ENCODE peak calls at places on chromosomes 3 and 15, in eight cellular contexts. W is NT2/D1, I is IMR-90, V is colonic mucosa, J is ovary, D is GM23248, T is fibroblast of the aortic adventitia, Q is fibroblast of mammary gland. F is an unnamed sample.

GRCh38 chr3:45754461-45754860 is 41.9 kb downstream of the SLC6A20 start:
- DNase-seq in W (no peak), I (no peak), V (no peak), J (no peak), D (no peak), T (no peak), Q (no peak), F (no peak)

GRCh38 chr3:8474991-8475390 is 26.6 kb upstream of the LMCD1 start:
- DNase-seq in W (no peak), I (no peak), V (no peak), J (no peak), D (no peak), T (no peak), Q (no peak), F (no peak)

GRCh38 chr15:101773496-101774100 is 29.7 kb upstream of the OR4F6 start:
- DNase-seq in W (no peak), I (no peak), V (no peak), J (peak), D (peak), T (no peak), Q (no peak), F (peak)

GRCh38 chr3:143831998-143832397 is 16.3 kb downstream of the SLC9A9 start:
- DNase-seq in W (no peak), I (no peak), V (no peak), J (no peak), D (no peak), T (no peak), Q (no peak), F (no peak)

GRCh38 chr3:197501879-197502620 is 53.7 kb downstream of the BDH1 start:
- DNase-seq in W (peak), I (peak), V (peak), J (no peak), D (peak), T (peak), Q (peak), F (peak)

GRCh38 chr15:64315136-64315661 is 40.8 kb downstream of the CSNK1G1 start:
- DNase-seq in W (no peak), I (no peak), V (no peak), J (no peak), D (no peak), T (no peak), Q (no peak), F (no peak)

GRCh38 chr3:47421741-47422649 is 41.2 kb downstream of the PTPN23 start:
- DNase-seq in W (no peak), I (no peak), V (peak), J (peak), D (peak), T (no peak), Q (peak), F (peak)

GRCh38 chr15:89888214-89888804 is 5.5 kb downstream of the AP3S2 start:
- DNase-seq in W (no peak), I (peak), V (peak), J (no peak), D (peak), T (peak), Q (peak), F (peak)

GRCh38 chr3:161454615-161455014 is 42.0 kb upstream of the OTOL1 start:
- DNase-seq in W (peak), I (no peak), V (no peak), J (no peak), D (no peak), T (no peak), Q (no peak), F (no peak)

GRCh38 chr3:126306397-126306796 is 50.8 kb downstream of the KLF15 start:
- DNase-seq in W (no peak), I (no peak), V (no peak), J (no peak), D (no peak), T (no peak), Q (no peak), F (no peak)

GRCh38 chr3:125051715-125052581 is 3.8 kb downstream of the HEG1 start:
- DNase-seq in W (no peak), I (peak), V (peak), J (peak), D (peak), T (peak), Q (peak), F (peak)

GRCh38 chr15:45179221-45179985 is 8.4 kb downstream of the SHF start:
- DNase-seq in W (no peak), I (no peak), V (peak), J (no peak), D (peak), T (no peak), Q (no peak), F (peak)

GRCh38 chr15:65110676-65111292 is 4.2 kb downstream of the UBAP1L start:
- DNase-seq in W (no peak), I (peak), V (no peak), J (no peak), D (peak), T (peak), Q (peak), F (peak)

GRCh38 chr3:127264292-127264691 is 23.6 kb downstream of the PRR20G start:
- DNase-seq in W (no peak), I (peak), V (no peak), J (no peak), D (peak), T (peak), Q (peak), F (peak)

GRCh38 chr15:36658321-36658720 is 78.9 kb downstream of the CDIN1 start:
- DNase-seq in W (no peak), I (peak), V (no peak), J (no peak), D (peak), T (peak), Q (peak), F (peak)

GRCh38 chr3:20080956-20081554 is 40.8 kb downstream of the KAT2B start:
- DNase-seq in W (no peak), I (peak), V (peak), J (no peak), D (no peak), T (peak), Q (peak), F (peak)

GRCh38 chr15:47987908-47988532 is 132.8 kb upstream of the SLC24A5 start:
- DNase-seq in W (peak), I (peak), V (peak), J (no peak), D (peak), T (peak), Q (peak), F (peak)

GRCh38 chr3:11331101-11331500 is 58.9 kb downstream of the ATG7 start:
- DNase-seq in W (no peak), I (peak), V (no peak), J (no peak), D (peak), T (peak), Q (peak), F (peak)

GRCh38 chr15:36053746-36054145 is 507.8 kb upstream of the DPH6 start:
- DNase-seq in W (no peak), I (peak), V (no peak), J (no peak), D (no peak), T (no peak), Q (no peak), F (peak)

GRCh38 chr15:31977812-31978662 is 52.3 kb upstream of the CHRNA7 start:
- DNase-seq in W (peak), I (peak), V (peak), J (peak), D (peak), T (peak), Q (peak), F (peak)

GRCh38 chr3:149886957-149887356 is 73.9 kb downstream of the RNF13 start:
- DNase-seq in W (no peak), I (no peak), V (no peak), J (no peak), D (no peak), T (no peak), Q (no peak), F (no peak)

GRCh38 chr3:184773341-184774186 is 38.4 kb upstream of the VPS8 start:
- DNase-seq in W (no peak), I (no peak), V (no peak), J (peak), D (peak), T (peak), Q (no peak), F (no peak)

GRCh38 chr3:153247331-153248311 is 85.6 kb downstream of the RAP2B start:
- DNase-seq in W (no peak), I (no peak), V (no peak), J (no peak), D (peak), T (no peak), Q (peak), F (no peak)

GRCh38 chr3:36679384-36680200 is 84.8 kb downstream of the DCLK3 start:
- DNase-seq in W (no peak), I (peak), V (no peak), J (no peak), D (peak), T (peak), Q (peak), F (peak)

GRCh38 chr3:36750737-36751136 is 13.6 kb downstream of the DCLK3 start:
- DNase-seq in W (no peak), I (no peak), V (no peak), J (no peak), D (no peak), T (no peak), Q (no peak), F (no peak)

GRCh38 chr3:136626448-136626847 is 125.7 kb downstream of the STAG1 start:
- DNase-seq in W (no peak), I (no peak), V (no peak), J (no peak), D (no peak), T (no peak), Q (peak), F (peak)

GRCh38 chr3:157464283-157464682 is 27.6 kb downstream of the PTX3 start:
- DNase-seq in W (no peak), I (peak), V (no peak), J (no peak), D (no peak), T (peak), Q (no peak), F (no peak)

GRCh38 chr15:77010312-77010686 is 15.4 kb downstream of the PSTPIP1 start:
- DNase-seq in W (no peak), I (no peak), V (no peak), J (no peak), D (no peak), T (no peak), Q (no peak), F (no peak)

GRCh38 chr15:66936864-66937245 is 128.5 kb upstream of the SMAD3 start:
- DNase-seq in W (no peak), I (no peak), V (no peak), J (no peak), D (peak), T (peak), Q (no peak), F (no peak)

GRCh38 chr3:157109267-157110141 is 50.4 kb downstream of the CCNL1 start:
- DNase-seq in W (no peak), I (no peak), V (no peak), J (no peak), D (no peak), T (no peak), Q (no peak), F (no peak)

GRCh38 chr3:33030802-33031201 is 66.1 kb downstream of the GLB1 start:
- DNase-seq in W (peak), I (no peak), V (no peak), J (no peak), D (no peak), T (no peak), Q (no peak), F (no peak)

GRCh38 chr3:46699846-46700523 is 1.2 kb upstream of the TMIE start:
- DNase-seq in W (no peak), I (no peak), V (no peak), J (peak), D (no peak), T (no peak), Q (no peak), F (no peak)

GRCh38 chr3:72273615-72274014 is 488.7 kb upstream of the PROK2 start:
- DNase-seq in W (peak), I (peak), V (no peak), J (no peak), D (peak), T (peak), Q (peak), F (no peak)

GRCh38 chr15:67105065-67105951 is 39.9 kb downstream of the SMAD3 start:
- DNase-seq in W (peak), I (peak), V (peak), J (peak), D (peak), T (peak), Q (peak), F (peak)

GRCh38 chr3:144200004-144200403 is 228.4 kb downstream of the DIPK2A start:
- DNase-seq in W (no peak), I (peak), V (no peak), J (no peak), D (no peak), T (no peak), Q (no peak), F (peak)

DNA sequence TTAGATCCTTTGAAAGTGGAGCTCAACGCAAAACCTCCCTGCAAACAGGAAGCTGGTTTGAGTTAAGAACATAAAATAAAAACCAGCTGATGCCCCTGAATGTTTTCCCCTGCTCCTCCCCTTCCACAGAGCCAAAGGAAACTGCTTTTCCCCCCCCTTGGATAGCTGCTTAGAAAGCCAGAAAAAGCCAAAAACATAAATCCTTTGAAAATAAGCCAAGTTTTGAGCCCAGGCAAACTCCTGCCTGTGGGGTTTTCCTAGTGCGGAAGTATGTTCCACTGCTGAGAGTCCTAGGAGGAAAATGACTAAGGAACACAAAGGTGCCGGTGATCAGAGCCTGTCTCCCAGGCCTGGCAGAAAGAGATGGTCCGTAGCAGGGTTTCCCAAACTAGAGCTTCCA is 22.2 kb downstream of the MAPKBP1 start:
- DNase-seq in W (no peak), I (peak), V (no peak), J (no peak), D (peak), T (peak), Q (peak), F (peak)
- H3K4me3 ChIP-seq in W (no peak), I (no peak), V (no peak), J (no peak), D (peak), T (peak), Q (no peak), F (no peak)

GRCh38 chr15:93835378-93835777 is 396.0 kb upstream of the MCTP2 start:
- DNase-seq in W (no peak), I (no peak), V (no peak), J (no peak), D (no peak), T (no peak), Q (no peak), F (peak)

GRCh38 chr15:93830221-93830765 is 401.1 kb upstream of the MCTP2 start:
- DNase-seq in W (no peak), I (no peak), V (no peak), J (no peak), D (no peak), T (no peak), Q (no peak), F (peak)

GRCh38 chr15:93829115-93829849 is 402.1 kb upstream of the MCTP2 start:
- DNase-seq in W (no peak), I (no peak), V (no peak), J (no peak), D (peak), T (peak), Q (peak), F (peak)

GRCh38 chr15:93826798-93827197 is 404.6 kb upstream of the MCTP2 start:
- DNase-seq in W (no peak), I (no peak), V (no peak), J (peak), D (no peak), T (no peak), Q (no peak), F (peak)

DNA sequence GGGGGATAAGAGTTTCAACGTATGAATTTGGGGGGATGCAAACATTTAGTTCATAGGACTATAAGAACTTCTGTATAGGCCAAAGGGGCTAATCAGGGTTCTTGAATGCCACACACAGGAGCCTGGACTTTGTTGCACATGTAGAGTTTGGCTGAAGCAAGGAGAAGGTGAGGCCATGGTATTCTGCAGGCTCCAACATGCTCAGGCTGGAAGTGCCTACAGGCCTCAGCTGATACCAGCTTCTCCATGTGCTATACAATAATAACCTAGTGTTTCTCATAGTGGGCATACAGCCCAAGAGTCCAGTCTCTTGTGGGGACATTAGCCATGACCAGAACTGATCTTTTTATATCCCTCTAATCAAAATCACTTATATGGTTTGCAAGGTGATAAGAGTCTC is 399.7 kb upstream of the MCTP2 start:
- DNase-seq in W (no peak), I (no peak), V (no peak), J (no peak), D (no peak), T (no peak), Q (no peak), F (peak)
- H3K4me3 ChIP-seq in W (no peak), I (no peak), V (no peak), J (no peak), D (no peak), T (no peak), Q (no peak), F (no peak)

GRCh38 chr3:138569090-138569489 is 25.0 kb downstream of the CEP70 start:
- DNase-seq in W (no peak), I (peak), V (no peak), J (no peak), D (no peak), T (no peak), Q (no peak), F (no peak)

GRCh38 chr3:138567403-138567802 is 26.7 kb downstream of the CEP70 start:
- DNase-seq in W (no peak), I (no peak), V (no peak), J (no peak), D (no peak), T (no peak), Q (no peak), F (no peak)

GRCh38 chr3:138578141-138578540 is 15.9 kb downstream of the CEP70 start:
- DNase-seq in W (no peak), I (no peak), V (no peak), J (no peak), D (no peak), T (no peak), Q (no peak), F (no peak)

GRCh38 chr3:138578961-138579574 is 15.0 kb downstream of the CEP70 start:
- DNase-seq in W (no peak), I (no peak), V (no peak), J (no peak), D (no peak), T (no peak), Q (no peak), F (no peak)

GRCh38 chr3:138573138-138573537 is 20.9 kb downstream of the CEP70 start:
- DNase-seq in W (no peak), I (no peak), V (no peak), J (no peak), D (no peak), T (no peak), Q (no peak), F (no peak)
- H3K4me3 ChIP-seq in W (no peak), I (no peak), V (no peak), J (no peak), D (no peak), T (no peak), Q (no peak), F (no peak)

GRCh38 chr15:75776075-75776443 is 63.4 kb upstream of the CSPG4 start:
- DNase-seq in W (peak), I (peak), V (no peak), J (no peak), D (peak), T (peak), Q (peak), F (peak)

GRCh38 chr15:75779504-75779903 is 63.7 kb upstream of the UBE2Q2 start:
- DNase-seq in W (no peak), I (no peak), V (no peak), J (no peak), D (no peak), T (no peak), Q (no peak), F (peak)

GRCh38 chr15:75775296-75776074 is 62.8 kb upstream of the CSPG4 start:
- DNase-seq in W (peak), I (no peak), V (no peak), J (no peak), D (no peak), T (no peak), Q (no peak), F (peak)
- H3K4me3 ChIP-seq in W (no peak), I (no peak), V (no peak), J (no peak), D (no peak), T (no peak), Q (no peak), F (no peak)

GRCh38 chr15:85725019-85725418 is 69.7 kb downstream of the KLHL25 start:
- DNase-seq in W (no peak), I (no peak), V (no peak), J (no peak), D (peak), T (peak), Q (peak), F (no peak)

GRCh38 chr15:85725564-85725963 is 69.2 kb downstream of the KLHL25 start:
- DNase-seq in W (no peak), I (no peak), V (no peak), J (no peak), D (peak), T (no peak), Q (peak), F (no peak)

GRCh38 chr15:85722789-85723188 is 71.9 kb downstream of the KLHL25 start:
- DNase-seq in W (no peak), I (no peak), V (no peak), J (no peak), D (no peak), T (no peak), Q (no peak), F (no peak)

GRCh38 chr15:85722374-85722773 is 72.4 kb downstream of the KLHL25 start:
- DNase-seq in W (no peak), I (no peak), V (no peak), J (no peak), D (no peak), T (no peak), Q (no peak), F (no peak)

GRCh38 chr15:85723960-85724945 is 70.5 kb downstream of the KLHL25 start:
- DNase-seq in W (no peak), I (no peak), V (no peak), J (no peak), D (no peak), T (no peak), Q (no peak), F (no peak)
- H3K4me3 ChIP-seq in W (no peak), I (no peak), V (no peak), J (no peak), D (no peak), T (no peak), Q (no peak), F (no peak)

GRCh38 chr3:171058058-171058457 is 31.5 kb upstream of the SLC2A2 start:
- DNase-seq in W (no peak), I (peak), V (no peak), J (no peak), D (peak), T (peak), Q (peak), F (no peak)
- H3K4me3 ChIP-seq in W (no peak), I (no peak), V (no peak), J (no peak), D (no peak), T (no peak), Q (no peak), F (no peak)

GRCh38 chr3:12968541-12968940 is 104.7 kb downstream of the IQSEC1 start:
- DNase-seq in W (no peak), I (no peak), V (no peak), J (no peak), D (no peak), T (no peak), Q (no peak), F (no peak)

GRCh38 chr3:12965999-12966846 is 107.0 kb downstream of the IQSEC1 start:
- DNase-seq in W (no peak), I (no peak), V (no peak), J (no peak), D (peak), T (no peak), Q (no peak), F (no peak)

GRCh38 chr3:12966847-12967750 is 106.1 kb downstream of the IQSEC1 start:
- DNase-seq in W (no peak), I (peak), V (peak), J (peak), D (peak), T (peak), Q (peak), F (peak)

GRCh38 chr3:12969487-12969886 is 103.7 kb downstream of the IQSEC1 start:
- DNase-seq in W (no peak), I (no peak), V (no peak), J (no peak), D (no peak), T (no peak), Q (no peak), F (no peak)

DNA sequence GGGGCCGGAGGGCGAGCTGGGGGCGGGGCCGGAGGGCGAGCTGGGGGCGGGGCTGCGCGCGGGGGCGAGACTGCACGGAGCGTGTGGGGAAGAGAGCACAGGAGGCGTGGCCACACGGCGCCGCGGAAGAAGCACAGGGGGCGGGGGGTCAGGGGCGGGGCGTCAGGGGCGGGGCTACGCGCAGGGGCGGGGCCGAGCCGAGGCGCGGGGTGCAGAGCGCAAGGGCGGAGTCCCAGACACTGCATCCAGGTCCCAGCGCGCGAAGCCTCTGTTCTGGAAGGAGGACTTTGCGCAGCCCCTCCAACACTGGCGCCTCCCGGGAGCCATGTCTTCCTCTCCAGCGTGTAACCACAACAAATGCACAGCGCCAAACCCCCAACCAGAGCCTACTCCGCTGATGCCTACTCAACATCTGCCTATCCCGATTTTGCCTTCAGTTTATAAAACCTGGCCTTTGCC is 105.4 kb downstream of the IQSEC1 start:
- DNase-seq in W (peak), I (peak), V (peak), J (peak), D (peak), T (peak), Q (peak), F (peak)
- H3K4me3 ChIP-seq in W (no peak), I (peak), V (peak), J (peak), D (peak), T (peak), Q (peak), F (peak)

F was measured in epithelial cell of esophagus.